ENCODE peak calls at places on chromosomes 3 and 15, in nine cellular contexts. X is spleen, F is epithelial cell of esophagus, R is neural crest cell, O is cardiac fibroblast, E is A549, Y is AG10803, U is esophagus muscularis mucosa, K is HFFc6. C is an unnamed sample.

GRCh38 chr15:50751394-50751793 is 14.1 kb downstream of the SPPL2A start:
- DNase-seq in X (no peak), U (no peak), K (no peak), Y (no peak), R (no peak), E (no peak), O (no peak), F (no peak), C (no peak)

GRCh38 chr3:195613468-195614069 is 29.8 kb upstream of the APOD start:
- DNase-seq in K (no peak), F (no peak), E (no peak), Y (peak), O (no peak), U (no peak), R (no peak), X (no peak), C (no peak)

GRCh38 chr3:171348121-171348520 is 112.1 kb downstream of the TNIK start:
- DNase-seq in U (no peak), O (peak), K (no peak), E (no peak), F (peak), Y (peak), R (no peak), X (no peak), C (no peak)

GRCh38 chr15:52445553-52445952 is 83.1 kb downstream of the MYO5A start:
- DNase-seq in O (no peak), K (no peak), R (no peak), X (no peak), E (no peak), Y (no peak), U (no peak), F (no peak), C (no peak)

GRCh38 chr15:60763668-60764067 is 284.7 kb upstream of the ICE2 start:
- DNase-seq in O (no peak), R (no peak), E (no peak), X (no peak), K (no peak), F (no peak), U (no peak), Y (no peak), C (no peak)

GRCh38 chr15:60831540-60831939 is 352.6 kb upstream of the ICE2 start:
- DNase-seq in Y (peak), K (no peak), X (no peak), U (no peak), F (no peak), R (no peak), O (no peak), E (no peak), C (no peak)

GRCh38 chr3:174859109-174859735 is at the start of gene NAALADL2:
- DNase-seq in F (peak), E (no peak), O (no peak), U (no peak), R (no peak), X (no peak), Y (no peak), K (no peak), C (no peak)

GRCh38 chr15:81221449-81221848 is 24.8 kb downstream of the IL16 start:
- DNase-seq in X (no peak), O (peak), E (no peak), F (no peak), R (no peak), U (no peak), Y (peak), K (no peak), C (no peak)

GRCh38 chr3:73056365-73057150 is 4.9 kb upstream of the EBLN2 start:
- DNase-seq in U (no peak), K (peak), Y (peak), O (peak), X (no peak), R (no peak), E (peak), F (peak), C (no peak)

GRCh38 chr3:55750525-55750924 is 263.4 kb upstream of the WNT5A start:
- DNase-seq in F (peak), U (peak), E (peak), Y (peak), R (no peak), O (peak), X (no peak), K (peak), C (no peak)

GRCh38 chr3:143122608-143123352 is 3.2 kb downstream of the CHST2 start:
- DNase-seq in O (no peak), X (no peak), U (no peak), Y (no peak), E (no peak), K (no peak), F (no peak), R (no peak), C (no peak)

GRCh38 chr15:57878573-57878972 is 172.1 kb downstream of the POLR2M start:
- DNase-seq in X (no peak), Y (no peak), K (peak), E (no peak), O (no peak), F (peak), R (no peak), U (no peak), C (no peak)

GRCh38 chr3:151477596-151478375 is 16.9 kb upstream of the IGSF10 start:
- DNase-seq in R (no peak), U (no peak), X (no peak), Y (no peak), E (no peak), F (no peak), K (no peak), O (peak), C (no peak)

GRCh38 chr15:78282324-78282723 is 17.1 kb downstream of the SKIC8 start:
- DNase-seq in F (no peak), Y (peak), O (no peak), X (no peak), U (no peak), K (no peak), R (no peak), E (no peak), C (no peak)

GRCh38 chr15:78280289-78281072 is 16.1 kb downstream of the DNAJA4 start:
- DNase-seq in Y (no peak), U (no peak), K (no peak), X (no peak), O (no peak), F (no peak), E (no peak), R (no peak), C (no peak)

GRCh38 chr15:78290222-78290621 is 9.2 kb downstream of the SKIC8 start:
- DNase-seq in U (no peak), F (peak), R (no peak), X (no peak), Y (no peak), K (no peak), O (no peak), E (no peak), C (no peak)

GRCh38 chr15:78284758-78285157 is 14.7 kb downstream of the SKIC8 start:
- DNase-seq in O (no peak), F (no peak), X (no peak), R (no peak), E (no peak), K (no peak), U (no peak), Y (no peak), C (no peak)
- TF ChIP-seq CTCF in O (peak), F (no peak), X (no peak), R (peak), E (no peak), K (no peak), U (no peak), Y (peak), C (no peak)

GRCh38 chr3:4494807-4495200 is 1.7 kb downstream of the ITPR1 start:
- DNase-seq in U (no peak), R (no peak), Y (no peak), E (no peak), O (no peak), X (no peak), K (no peak), F (no peak), C (no peak)

GRCh38 chr3:4493931-4494806 is 1.0 kb downstream of the ITPR1 start:
- DNase-seq in Y (peak), X (peak), O (peak), F (peak), R (peak), K (no peak), U (peak), E (peak), C (peak)

GRCh38 chr3:4491873-4492239 is 1.3 kb upstream of the ITPR1 start:
- DNase-seq in K (no peak), O (no peak), U (no peak), Y (no peak), F (no peak), R (no peak), X (no peak), E (no peak), C (no peak)

GRCh38 chr3:4493008-4493930 is at the start of gene ITPR1:
- DNase-seq in X (peak), K (peak), O (peak), F (peak), U (peak), E (peak), R (peak), Y (peak), C (peak)

DNA sequence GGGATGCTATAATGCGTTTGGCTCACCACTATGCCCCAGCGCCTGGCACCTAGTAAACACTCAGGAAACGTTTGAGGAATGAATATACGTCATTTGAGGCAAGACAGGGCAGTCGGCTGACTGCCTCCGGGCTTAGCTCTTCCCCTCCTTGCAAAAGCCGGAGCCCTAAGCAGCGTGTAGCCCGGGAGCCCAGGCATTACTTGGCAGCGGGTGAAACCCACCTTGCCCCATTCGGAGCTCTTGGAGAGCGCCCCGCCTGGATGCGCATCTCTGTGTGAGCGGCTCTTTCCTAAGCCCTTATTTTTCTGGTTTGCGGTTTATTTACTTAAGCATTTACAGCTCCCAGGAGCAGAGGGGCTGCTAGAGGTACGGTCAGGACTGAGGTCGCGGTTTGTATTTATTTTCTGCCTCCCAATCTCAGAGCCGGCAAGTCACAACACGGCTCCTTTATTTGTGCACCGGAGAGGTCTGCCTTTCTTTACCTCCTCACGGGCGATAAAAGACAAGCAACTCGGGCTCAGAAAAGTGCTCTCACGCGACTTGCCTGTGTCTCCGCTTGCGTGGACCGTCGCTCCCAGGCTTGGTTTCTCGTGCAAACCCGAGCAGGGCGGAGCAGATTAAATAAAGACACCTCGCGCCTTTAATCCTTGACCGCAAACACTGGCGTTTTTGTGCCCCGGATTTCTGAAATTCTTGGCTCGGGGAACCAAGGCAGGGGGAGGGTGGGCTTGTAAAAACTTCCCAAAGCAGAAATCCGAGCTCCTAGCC is 724 bp upstream of the ITPR1 start:
- DNase-seq in K (peak), R (peak), E (peak), O (peak), X (peak), U (peak), F (peak), Y (peak), C (peak)
- TF ChIP-seq CTCF in K (no peak), R (no peak), E (no peak), O (no peak), X (no peak), U (no peak), F (no peak), Y (no peak), C (no peak)

DNA sequence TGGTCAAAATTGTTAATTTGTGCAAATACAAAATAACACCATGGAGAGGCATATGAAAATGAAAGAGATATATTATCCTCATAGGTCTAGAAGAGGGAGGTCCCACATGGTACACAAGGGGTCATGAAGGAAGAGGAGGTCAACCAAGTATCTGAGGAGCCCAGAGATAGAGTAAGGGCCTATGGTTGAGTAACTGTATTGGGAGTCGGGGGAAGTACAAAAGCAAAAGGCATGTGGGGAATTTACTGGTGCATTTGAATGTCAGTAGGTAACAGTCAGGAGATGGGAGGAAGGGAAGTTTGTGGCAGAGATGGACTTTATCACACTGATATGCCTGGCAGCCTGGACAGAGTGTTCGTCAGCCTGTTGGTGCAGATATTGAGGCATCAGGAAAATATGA is 1113.7 kb downstream of the OTOL1 start:
- DNase-seq in F (no peak), E (no peak), X (no peak), R (no peak), U (no peak), K (no peak), O (no peak), Y (no peak), C (no peak)
- TF ChIP-seq CTCF in F (no peak), E (no peak), X (no peak), R (no peak), U (no peak), K (no peak), O (no peak), Y (no peak), C (no peak)

DNA sequence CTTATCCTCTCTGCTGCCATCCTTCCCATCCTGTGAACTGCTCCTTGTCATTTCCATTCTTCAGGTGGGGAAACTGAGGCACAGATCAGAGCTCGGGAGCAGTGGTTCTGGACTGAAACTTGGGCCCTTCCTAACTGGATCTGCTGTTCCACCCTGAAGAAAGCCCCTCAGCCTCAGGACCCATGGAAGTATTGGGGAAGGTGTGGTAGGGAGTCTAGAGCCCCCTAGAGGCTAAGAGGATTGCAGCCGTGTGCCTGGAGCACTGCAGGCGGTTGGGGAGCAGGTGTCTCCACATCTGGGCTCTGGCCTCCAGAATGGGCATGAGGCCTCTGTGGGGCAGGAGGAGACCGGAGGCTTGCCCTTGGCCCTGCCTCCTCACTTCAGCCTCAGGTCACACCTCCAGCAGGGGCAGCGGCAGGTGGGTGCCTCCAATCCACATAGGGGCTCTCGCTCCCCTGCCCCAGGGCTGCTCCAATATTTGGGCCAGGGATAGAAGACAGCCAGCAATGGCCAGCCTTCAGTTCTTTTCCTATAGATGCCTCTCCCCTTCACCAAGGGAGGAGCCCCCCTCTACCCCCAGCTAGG is 28.1 kb downstream of the DNAJB8 start:
- DNase-seq in R (no peak), Y (no peak), K (no peak), U (no peak), F (no peak), O (no peak), E (no peak), X (no peak), C (no peak)
- TF ChIP-seq CTCF in R (peak), Y (peak), K (peak), U (no peak), F (peak), O (peak), E (peak), X (no peak), C (peak)

DNA sequence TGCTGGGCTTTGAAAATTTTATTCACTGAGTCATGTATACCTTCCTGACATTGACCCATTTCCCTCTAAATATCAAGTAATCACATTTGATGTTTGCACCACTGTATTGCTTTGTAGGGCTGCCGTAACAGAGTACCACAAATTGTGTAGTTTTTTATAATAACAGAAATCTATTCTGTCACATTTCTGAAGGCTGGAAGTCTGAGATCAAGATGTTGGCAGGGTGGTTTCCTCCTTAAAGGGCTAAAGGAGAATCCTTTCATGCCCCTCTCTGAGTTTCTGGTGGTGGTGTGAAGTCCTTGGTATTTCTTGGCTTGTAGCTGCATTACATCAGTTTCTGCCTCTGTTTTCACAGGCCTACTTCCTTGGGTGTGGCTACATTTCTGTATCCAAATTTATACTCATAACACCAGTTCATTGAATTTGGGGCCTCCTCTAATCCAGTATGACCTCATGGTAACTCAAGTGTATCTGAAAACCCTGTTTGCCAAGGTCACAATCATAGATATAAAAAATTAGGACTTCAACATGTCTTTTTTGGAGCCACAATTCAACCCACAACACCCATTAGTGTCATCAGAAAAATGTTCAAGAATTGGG is 29.1 kb upstream of the ST6GAL1 start:
- DNase-seq in X (no peak), O (peak), K (no peak), F (peak), E (peak), U (no peak), Y (peak), R (no peak), C (no peak)
- TF ChIP-seq CTCF in X (no peak), O (no peak), K (no peak), F (no peak), E (no peak), U (no peak), Y (no peak), R (no peak), C (no peak)

DNA sequence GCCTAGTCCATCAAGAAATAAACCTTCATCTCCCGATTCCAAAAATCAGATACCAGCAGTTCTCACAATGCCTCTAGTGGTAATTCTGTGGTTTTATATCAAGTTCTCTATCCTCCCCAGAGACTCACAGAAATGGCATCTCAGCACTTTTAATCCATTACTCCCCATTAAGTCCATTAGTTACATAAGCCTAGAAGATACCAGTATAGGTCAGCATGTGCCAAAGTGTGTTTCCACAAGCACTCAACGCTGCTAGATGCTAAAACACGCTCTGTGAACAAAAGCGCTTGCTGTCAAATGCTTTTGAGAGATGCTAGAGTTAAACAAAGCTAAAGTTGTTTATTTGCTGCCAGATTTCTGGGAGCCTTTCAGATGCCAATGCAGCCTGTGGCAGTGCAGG is 918.7 kb upstream of the CFAP20DC start:
- DNase-seq in O (no peak), X (no peak), Y (no peak), U (no peak), E (no peak), R (no peak), F (no peak), K (no peak), C (no peak)
- TF ChIP-seq CTCF in O (no peak), X (no peak), Y (no peak), U (no peak), E (no peak), R (no peak), F (no peak), K (no peak), C (no peak)